ENCODE peak calls at places on chromosomes 5 and 9, in eight cellular contexts. W is EL, K is HCEC 1CT, J is caudate nucleus, Q is sciatic nerve, D is WTC11, H is pons, R is NCI-H1436. T is an unnamed sample.

GRCh38 chr5:132019857-132020555 is 8.5 kb upstream of the ACSL6 start:
- DNase-seq in W (no peak), K (no peak), J (no peak), Q (no peak), D (no peak), H (no peak), R (no peak), T (no peak)

GRCh38 chr9:105401651-105402050 is 46.2 kb upstream of the FSD1L start:
- DNase-seq in W (no peak), K (peak), J (no peak), Q (no peak), D (no peak), H (no peak), R (no peak), T (no peak)

GRCh38 chr5:177473461-177473991 is at the start of gene DBN1:
- DNase-seq in W (peak), K (peak), J (no peak), Q (no peak), D (peak), H (no peak), R (no peak), T (no peak)

GRCh38 chr9:137814841-137815240 is 62.7 kb upstream of the CACNA1B start:
- DNase-seq in W (no peak), K (no peak), J (no peak), Q (no peak), D (no peak), H (no peak), R (no peak), T (no peak)

GRCh38 chr5:153753645-153754432 is 263.4 kb downstream of the GRIA1 start:
- DNase-seq in W (no peak), K (no peak), J (no peak), Q (no peak), D (no peak), H (no peak), R (no peak), T (no peak)

GRCh38 chr9:95181226-95181818 is 136.2 kb downstream of the FANCC start:
- DNase-seq in W (no peak), K (peak), J (no peak), Q (no peak), D (no peak), H (no peak), R (no peak), T (no peak)

GRCh38 chr5:177141496-177141895 is 7.9 kb downstream of the NSD1 start:
- DNase-seq in W (no peak), K (no peak), J (no peak), Q (no peak), D (no peak), H (no peak), R (no peak), T (no peak)

GRCh38 chr5:147963948-147964693 is 57.8 kb upstream of the C5orf46 start:
- DNase-seq in W (no peak), K (no peak), J (no peak), Q (no peak), D (no peak), H (peak), R (no peak), T (no peak)

GRCh38 chr9:124087226-124087625 is 75.7 kb downstream of the LHX2 start:
- DNase-seq in W (no peak), K (no peak), J (no peak), Q (no peak), D (no peak), H (no peak), R (no peak), T (no peak)

GRCh38 chr5:142280066-142281011 is 44.5 kb downstream of the SPRY4 start:
- DNase-seq in W (no peak), K (no peak), J (no peak), Q (no peak), D (peak), H (no peak), R (no peak), T (no peak)

GRCh38 chr5:133967715-133968056 is 739 bp downstream of the C5orf15 start:
- DNase-seq in W (peak), K (peak), J (no peak), Q (no peak), D (no peak), H (peak), R (no peak), T (no peak)

GRCh38 chr5:41962491-41962890 is 37.4 kb downstream of the FBXO4 start:
- DNase-seq in W (no peak), K (no peak), J (no peak), Q (no peak), D (no peak), H (no peak), R (no peak), T (no peak)

GRCh38 chr5:88140396-88140862 is 128.2 kb downstream of the TMEM161B start:
- DNase-seq in W (no peak), K (no peak), J (no peak), Q (no peak), D (peak), H (peak), R (no peak), T (no peak)

GRCh38 chr5:59540366-59540765 is 353.2 kb downstream of the PDE4D start:
- DNase-seq in W (no peak), K (no peak), J (no peak), Q (no peak), D (no peak), H (peak), R (peak), T (no peak)

GRCh38 chr5:139180850-139181785 is 17.1 kb downstream of the SIL1 start:
- DNase-seq in W (no peak), K (no peak), J (no peak), Q (no peak), D (no peak), H (no peak), R (peak), T (no peak)

GRCh38 chr5:155259648-155260047 is 246.1 kb downstream of the KIF4B start:
- DNase-seq in W (no peak), K (no peak), J (no peak), Q (no peak), D (no peak), H (no peak), R (no peak), T (no peak)

GRCh38 chr9:121372563-121373400 is 2.7 kb upstream of the STOM start:
- DNase-seq in W (no peak), K (peak), J (no peak), Q (no peak), D (no peak), H (no peak), R (no peak), T (no peak)

GRCh38 chr5:29169851-29170250 is 2023.6 kb upstream of the CDH6 start:
- DNase-seq in W (no peak), K (no peak), J (no peak), Q (no peak), D (no peak), H (no peak), R (no peak), T (no peak)

GRCh38 chr9:84575705-84576104 is 93.8 kb upstream of the NTRK2 start:
- DNase-seq in W (no peak), K (no peak), J (no peak), Q (no peak), D (no peak), H (no peak), R (no peak), T (no peak)

GRCh38 chr5:136159457-136159856 is 26.8 kb downstream of the SMAD5 start:
- DNase-seq in W (no peak), K (no peak), J (no peak), Q (no peak), D (no peak), H (peak), R (no peak), T (no peak)

GRCh38 chr5:138346889-138347288 is 5.6 kb upstream of the KDM3B start:
- DNase-seq in W (no peak), K (no peak), J (no peak), Q (no peak), D (no peak), H (no peak), R (no peak), T (no peak)

GRCh38 chr5:39863926-39864572 is 439.3 kb upstream of the DAB2 start:
- DNase-seq in W (no peak), K (no peak), J (no peak), Q (no peak), D (no peak), H (no peak), R (no peak), T (no peak)

GRCh38 chr9:136373300-136374182 is at the start of gene CARD9:
- DNase-seq in W (no peak), K (no peak), J (no peak), Q (no peak), D (no peak), H (peak), R (no peak), T (peak)

GRCh38 chr9:91771027-91771426 is 179.0 kb downstream of the ROR2 start:
- DNase-seq in W (peak), K (peak), J (no peak), Q (no peak), D (peak), H (no peak), R (no peak), T (no peak)

GRCh38 chr9:138080979-138081378 is 203.4 kb downstream of the CACNA1B start:
- DNase-seq in W (no peak), K (no peak), J (no peak), Q (peak), D (no peak), H (no peak), R (no peak), T (no peak)

GRCh38 chr5:169173372-169173771 is 127.6 kb downstream of the SLIT3 start:
- DNase-seq in W (no peak), K (no peak), J (no peak), Q (no peak), D (no peak), H (no peak), R (no peak), T (no peak)

GRCh38 chr9:91033802-91034201 is 232.2 kb downstream of the SYK start:
- DNase-seq in W (peak), K (no peak), J (no peak), Q (peak), D (peak), H (no peak), R (no peak), T (no peak)

GRCh38 chr5:171207256-171207866 is 101.7 kb upstream of the TLX3 start:
- DNase-seq in W (peak), K (peak), J (no peak), Q (no peak), D (no peak), H (peak), R (no peak), T (no peak)

GRCh38 chr9:116686693-116687073 is 422 bp upstream of the TRIM32 start:
- DNase-seq in W (no peak), K (no peak), J (no peak), Q (no peak), D (peak), H (no peak), R (no peak), T (no peak)

GRCh38 chr9:15722888-15723287 is 170.0 kb downstream of the CCDC171 start:
- DNase-seq in W (no peak), K (no peak), J (no peak), Q (no peak), D (no peak), H (peak), R (no peak), T (no peak)

GRCh38 chr5:17118631-17119030 is 98.8 kb upstream of the BASP1 start:
- DNase-seq in W (peak), K (peak), J (peak), Q (no peak), D (no peak), H (peak), R (no peak), T (peak)

GRCh38 chr5:137733922-137734695 is 1.8 kb downstream of the KLHL3 start:
- DNase-seq in W (no peak), K (no peak), J (no peak), Q (no peak), D (no peak), H (no peak), R (peak), T (no peak)

GRCh38 chr5:83084336-83084735 is 7.0 kb downstream of the XRCC4 start:
- DNase-seq in W (no peak), K (no peak), J (no peak), Q (no peak), D (no peak), H (no peak), R (no peak), T (no peak)

GRCh38 chr9:136482046-136482792 is 621 bp downstream of the SEC16A start:
- DNase-seq in W (peak), K (peak), J (no peak), Q (no peak), D (no peak), H (peak), R (no peak), T (peak)

GRCh38 chr5:38878391-38879090 is 32.7 kb downstream of the OSMR start:
- DNase-seq in W (no peak), K (no peak), J (no peak), Q (no peak), D (no peak), H (no peak), R (no peak), T (no peak)

GRCh38 chr5:89276566-89277305 is 393.8 kb upstream of the MEF2C start:
- DNase-seq in W (peak), K (peak), J (no peak), Q (no peak), D (no peak), H (no peak), R (no peak), T (no peak)

GRCh38 chr9:95901506-95901905 is 26.0 kb downstream of the ERCC6L2 start:
- DNase-seq in W (no peak), K (no peak), J (no peak), Q (no peak), D (no peak), H (no peak), R (no peak), T (no peak)

GRCh38 chr9:122941560-122942234 is 877 bp downstream of the RABGAP1 start:
- DNase-seq in W (peak), K (peak), J (no peak), Q (no peak), D (no peak), H (peak), R (no peak), T (no peak)

GRCh38 chr5:157057459-157058370 is 1.2 kb downstream of the HAVCR1 start:
- DNase-seq in W (no peak), K (no peak), J (no peak), Q (no peak), D (no peak), H (no peak), R (no peak), T (no peak)

T was measured in CMK.